ENCODE peak calls at places on chromosomes 3 and 15, in four cellular contexts. T, R, U and V are unnamed samples.

GRCh38 chr15:63473999-63474809 is 30.2 kb upstream of the USP3 start:
- DNase-seq in T (peak), R (no peak), U (peak), V (no peak)

GRCh38 chr15:41777421-41777973 is 3.2 kb downstream of the MAPKBP1 start:
- DNase-seq in T (no peak), R (no peak), U (no peak), V (no peak)

GRCh38 chr15:92392462-92392861 is 1.2 kb upstream of the ST8SIA2 start:
- DNase-seq in T (no peak), R (no peak), U (no peak), V (no peak)

GRCh38 chr3:40120816-40121215 is 188.7 kb upstream of the EIF1B start:
- DNase-seq in T (no peak), R (no peak), U (no peak), V (no peak)

GRCh38 chr15:67144609-67145306 is 79.4 kb downstream of the SMAD3 start:
- DNase-seq in T (no peak), R (no peak), U (no peak), V (no peak)

GRCh38 chr3:169666501-169667379 is 3.2 kb upstream of the MECOM start:
- DNase-seq in T (no peak), R (no peak), U (no peak), V (peak)

GRCh38 chr15:86915811-86916331 is 836.2 kb downstream of the AGBL1 start:
- DNase-seq in T (no peak), R (no peak), U (peak), V (peak)

GRCh38 chr3:112894258-112894657 is 47.6 kb upstream of the CD200R1L start:
- DNase-seq in T (no peak), R (no peak), U (no peak), V (peak)

GRCh38 chr3:126859415-126860246 is 123.3 kb upstream of the PLXNA1 start:
- DNase-seq in T (no peak), R (no peak), U (no peak), V (no peak)

GRCh38 chr3:171227828-171228227 is 201.3 kb upstream of the SLC2A2 start:
- DNase-seq in T (no peak), R (no peak), U (no peak), V (no peak)

GRCh38 chr3:61371123-61371522 is 119.9 kb upstream of the FHIT start:
- DNase-seq in T (no peak), R (no peak), U (peak), V (peak)

GRCh38 chr3:143529018-143529478 is 319.2 kb downstream of the SLC9A9 start:
- DNase-seq in T (peak), R (no peak), U (no peak), V (no peak)

GRCh38 chr3:195916291-195916690 is 7.9 kb upstream of the TNK2 start:
- DNase-seq in T (no peak), R (no peak), U (no peak), V (no peak)

GRCh38 chr3:156837130-156837529 is 11.0 kb downstream of the LEKR1 start:
- DNase-seq in T (no peak), R (no peak), U (no peak), V (no peak)

GRCh38 chr3:52086939-52087675 is 30.7 kb upstream of the DUSP7 start:
- DNase-seq in T (no peak), R (no peak), U (no peak), V (no peak)

GRCh38 chr15:70763120-70763949 is at the start of gene UACA:
- DNase-seq in T (peak), R (peak), U (peak), V (peak)

GRCh38 chr3:175729466-175729865 is 870.3 kb downstream of the NAALADL2 start:
- DNase-seq in T (no peak), R (no peak), U (no peak), V (no peak)

GRCh38 chr3:190695225-190695624 is 167.3 kb downstream of the GMNC start:
- DNase-seq in T (no peak), R (no peak), U (no peak), V (no peak)

GRCh38 chr15:59160880-59161593 is 45.6 kb upstream of the LDHAL6B start:
- DNase-seq in T (no peak), R (no peak), U (peak), V (no peak)

GRCh38 chr3:174873832-174874231 is 14.7 kb downstream of the NAALADL2 start:
- DNase-seq in T (no peak), R (no peak), U (no peak), V (no peak)

GRCh38 chr15:81176291-81176893 is 20.3 kb upstream of the IL16 start:
- DNase-seq in T (no peak), R (no peak), U (no peak), V (no peak)

GRCh38 chr3:129756871-129757270 is 136.6 kb downstream of the TMCC1 start:
- DNase-seq in T (no peak), R (no peak), U (no peak), V (no peak)

GRCh38 chr15:100537326-100537725 is 8.6 kb upstream of the CERS3 start:
- DNase-seq in T (no peak), R (no peak), U (no peak), V (no peak)

GRCh38 chr15:78004919-78005634 is 72.4 kb downstream of the TBC1D2B start:
- DNase-seq in T (peak), R (no peak), U (no peak), V (no peak)

GRCh38 chr3:119746423-119746822 is 35.5 kb upstream of the NR1I2 start:
- DNase-seq in T (no peak), R (no peak), U (no peak), V (no peak)

GRCh38 chr3:108008931-108009635 is 81.7 kb downstream of the CD47 start:
- DNase-seq in T (no peak), R (no peak), U (no peak), V (no peak)

GRCh38 chr15:91186892-91187644 is 87.0 kb downstream of the SV2B start:
- DNase-seq in T (no peak), R (no peak), U (peak), V (peak)

DNA sequence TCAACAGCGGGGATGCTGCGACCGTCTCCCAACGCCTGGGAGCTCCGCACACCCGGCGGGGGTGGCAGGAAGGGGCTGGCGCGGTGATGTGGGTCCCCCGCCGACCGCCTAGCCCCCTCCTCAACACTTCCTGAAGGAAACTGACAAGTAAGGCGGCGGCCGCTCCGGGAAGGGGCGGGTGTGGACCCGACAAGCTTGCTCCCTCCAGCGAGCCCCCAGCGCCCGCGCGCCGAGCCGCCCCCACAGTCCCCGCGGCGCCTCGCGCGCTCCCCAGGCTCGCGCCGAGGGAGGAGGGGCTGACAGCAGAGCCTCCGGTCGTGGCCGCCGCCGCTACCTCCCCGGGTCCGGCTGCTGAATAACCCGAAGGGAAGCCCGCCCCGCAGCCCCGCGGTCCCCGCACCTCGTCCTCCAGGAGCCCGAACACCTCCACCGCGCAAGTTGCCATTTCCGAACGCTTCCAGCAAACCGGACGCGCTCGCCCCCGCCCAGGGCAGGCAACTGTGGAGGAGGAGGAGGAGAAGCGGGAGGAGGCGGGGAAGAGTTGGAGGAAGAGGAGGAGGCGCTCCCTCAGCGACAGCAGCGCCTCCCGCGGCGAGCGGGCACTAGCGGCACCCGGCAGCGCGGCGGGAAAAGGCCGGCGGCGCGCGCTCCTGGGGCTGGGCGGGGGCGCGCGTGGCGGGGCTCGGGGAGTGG is at the start of gene NEDD4:
- DNase-seq in T (peak), R (peak), U (peak), V (peak)
- TF ChIP-seq POLR2A in T (peak), R (no peak), U (peak), V (peak)

DNA sequence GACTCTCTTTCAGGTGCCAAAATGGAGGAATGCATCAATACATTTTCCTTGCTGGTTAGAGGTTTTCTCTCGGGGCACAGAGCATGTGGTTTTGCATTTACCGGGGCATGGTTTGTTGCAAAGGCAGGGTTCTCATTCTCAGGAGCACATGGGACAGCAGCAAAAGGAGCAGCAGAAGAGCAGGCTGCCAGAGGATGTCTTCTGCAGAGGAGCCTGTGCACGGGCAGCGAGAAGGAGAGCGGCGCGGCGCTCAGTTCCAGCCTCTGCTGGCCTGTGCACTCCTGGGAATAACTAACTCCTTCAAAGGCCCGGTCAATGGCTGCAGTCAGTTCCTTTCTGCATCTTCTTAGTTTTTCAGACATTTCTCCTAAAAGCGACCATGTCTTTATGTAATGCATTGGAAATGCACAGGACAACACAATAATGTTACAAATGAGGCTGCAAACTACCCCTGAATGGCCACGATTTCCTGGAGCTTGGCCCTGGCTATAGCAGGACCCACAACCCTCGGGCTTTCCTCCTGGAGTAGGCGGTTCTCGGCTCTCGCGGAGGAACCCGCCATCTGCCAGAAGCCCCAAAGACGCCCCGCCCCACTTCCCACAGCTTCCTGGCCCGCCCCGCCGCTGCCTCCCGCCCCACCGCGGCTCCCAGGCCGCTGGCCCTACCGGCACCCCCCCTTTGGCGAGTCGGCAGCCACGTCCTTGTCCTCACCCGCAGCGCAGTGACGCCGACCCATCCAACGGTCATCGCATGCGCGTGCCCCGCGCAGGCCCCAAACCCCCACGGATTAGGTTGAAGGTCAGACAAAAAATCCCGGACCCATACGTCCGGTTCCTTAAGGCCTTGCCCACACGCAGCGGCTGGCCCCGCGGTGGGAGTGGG is at the start of gene C3orf62:
- DNase-seq in T (peak), R (peak), U (no peak), V (peak)
- TF ChIP-seq POLR2A in T (peak), R (no peak), U (no peak), V (peak)

GRCh38 chr3:9795212-9795611 is 2.3 kb downstream of the ARPC4 start:
- DNase-seq in T (no peak), R (no peak), U (no peak), V (no peak)

GRCh38 chr3:9792405-9793160 is at the start of the genes ARPC4 and TADA3:
- DNase-seq in T (peak), R (peak), U (peak), V (peak)

GRCh38 chr3:9794400-9794799 is 1.5 kb downstream of the ARPC4 start:
- DNase-seq in T (no peak), R (no peak), U (no peak), V (no peak)

GRCh38 chr3:9791790-9792404 is 376 bp downstream of the TADA3 start:
- DNase-seq in T (no peak), R (no peak), U (no peak), V (no peak)

GRCh38 chr3:9793161-9793781 is 389 bp downstream of the ARPC4 start:
- DNase-seq in T (peak), R (no peak), U (peak), V (peak)
- TF ChIP-seq POLR2A in T (peak), R (no peak), U (no peak), V (peak)

DNA sequence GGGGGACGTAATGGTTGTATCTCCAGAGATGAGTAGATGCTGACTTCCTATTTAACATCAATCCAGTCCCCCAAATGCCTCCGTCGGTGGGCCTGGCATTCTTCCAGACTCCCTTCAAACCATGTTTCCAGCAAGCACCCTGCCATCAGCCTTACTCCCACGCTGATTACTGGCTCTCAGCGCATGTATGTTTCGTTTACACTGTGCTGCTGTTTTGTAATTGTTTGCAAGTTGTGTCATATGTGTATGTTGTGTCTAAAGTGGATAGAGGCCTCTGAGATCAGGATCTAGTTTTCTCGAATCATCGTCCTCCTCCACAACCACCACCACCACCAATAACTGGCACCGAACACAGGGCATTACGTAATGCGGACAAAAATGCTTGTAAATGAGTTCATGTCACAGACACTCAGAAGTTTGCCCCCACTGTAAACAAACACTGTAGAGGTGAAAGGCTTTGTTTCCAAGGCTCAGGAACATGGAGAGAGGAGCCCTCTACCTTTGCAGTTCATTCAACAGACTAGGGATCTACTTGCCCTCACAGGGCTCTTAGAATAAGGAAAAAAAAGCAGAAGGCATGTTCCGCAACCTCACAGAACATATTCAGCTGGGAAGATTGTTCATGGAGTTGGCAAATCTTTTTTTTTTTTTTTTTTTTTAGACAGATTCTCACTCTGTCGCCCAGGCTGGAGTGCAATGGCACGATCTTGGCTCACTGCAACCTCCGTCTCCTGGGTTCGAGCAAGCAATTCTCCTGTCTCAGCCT is 46.1 kb upstream of the SEMA4B start:
- DNase-seq in T (peak), R (no peak), U (peak), V (no peak)
- TF ChIP-seq POLR2A in T (no peak), R (no peak), U (no peak), V (no peak)

GRCh38 chr15:44727462-44728231 is 8.7 kb upstream of the TRIM69 start:
- DNase-seq in T (no peak), R (no peak), U (no peak), V (no peak)
- TF ChIP-seq POLR2A in T (no peak), R (no peak), U (no peak), V (no peak)

GRCh38 chr3:185253645-185254410 is at the start of gene EHHADH:
- DNase-seq in T (peak), R (peak), U (peak), V (peak)
- TF ChIP-seq POLR2A in T (peak), R (no peak), U (peak), V (peak)

DNA sequence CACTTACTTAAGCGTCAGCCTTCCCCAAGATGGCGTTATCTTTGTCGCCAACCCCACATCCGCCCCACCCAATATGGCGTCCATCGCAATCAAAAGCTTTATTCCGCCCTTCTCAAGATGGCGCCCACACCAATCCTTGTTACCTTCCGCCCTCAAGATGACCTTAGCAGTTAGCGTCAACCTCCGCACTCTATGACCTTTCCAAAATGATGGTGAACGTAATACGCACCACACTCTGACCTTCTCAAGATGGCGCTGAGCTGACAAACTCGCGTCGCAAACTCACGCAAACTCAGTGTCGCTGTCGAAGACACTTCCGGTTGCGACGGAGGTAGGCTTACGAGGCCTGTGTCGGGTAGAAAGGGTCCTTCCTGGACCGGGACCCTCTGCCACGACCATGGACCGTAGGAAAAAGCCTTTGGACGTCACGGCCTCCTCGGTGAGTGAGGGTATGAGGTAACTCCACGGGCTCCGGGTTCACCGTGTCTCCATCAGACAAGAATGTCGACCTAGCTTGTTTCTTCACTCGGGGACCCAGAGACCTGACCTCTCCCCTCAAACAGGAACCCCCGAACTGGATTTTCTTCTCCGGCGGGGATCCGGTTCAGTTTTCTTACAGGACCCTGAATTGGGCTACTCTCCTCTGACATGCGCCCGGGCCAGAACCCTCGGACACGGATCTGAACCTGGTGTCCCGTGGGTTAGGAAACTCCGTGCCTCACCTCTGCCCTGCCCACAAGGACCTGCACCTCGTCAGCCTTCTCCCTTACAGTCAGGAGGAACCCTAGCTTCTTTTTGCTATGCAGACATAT is at the start of gene CCDC174:
- DNase-seq in T (peak), R (peak), U (peak), V (peak)
- TF ChIP-seq POLR2A in T (peak), R (peak), U (peak), V (peak)

GRCh38 chr3:38163117-38163870 is 2.0 kb upstream of the OXSR1 start:
- DNase-seq in T (no peak), R (no peak), U (peak), V (peak)

GRCh38 chr3:38168151-38168987 is 3.0 kb downstream of the OXSR1 start:
- DNase-seq in T (no peak), R (no peak), U (no peak), V (no peak)

GRCh38 chr3:38164136-38164965 is 986 bp upstream of the OXSR1 start:
- DNase-seq in T (peak), R (no peak), U (no peak), V (no peak)

GRCh38 chr3:38164966-38165721 is at the start of gene OXSR1:
- DNase-seq in T (peak), R (peak), U (peak), V (peak)

DNA sequence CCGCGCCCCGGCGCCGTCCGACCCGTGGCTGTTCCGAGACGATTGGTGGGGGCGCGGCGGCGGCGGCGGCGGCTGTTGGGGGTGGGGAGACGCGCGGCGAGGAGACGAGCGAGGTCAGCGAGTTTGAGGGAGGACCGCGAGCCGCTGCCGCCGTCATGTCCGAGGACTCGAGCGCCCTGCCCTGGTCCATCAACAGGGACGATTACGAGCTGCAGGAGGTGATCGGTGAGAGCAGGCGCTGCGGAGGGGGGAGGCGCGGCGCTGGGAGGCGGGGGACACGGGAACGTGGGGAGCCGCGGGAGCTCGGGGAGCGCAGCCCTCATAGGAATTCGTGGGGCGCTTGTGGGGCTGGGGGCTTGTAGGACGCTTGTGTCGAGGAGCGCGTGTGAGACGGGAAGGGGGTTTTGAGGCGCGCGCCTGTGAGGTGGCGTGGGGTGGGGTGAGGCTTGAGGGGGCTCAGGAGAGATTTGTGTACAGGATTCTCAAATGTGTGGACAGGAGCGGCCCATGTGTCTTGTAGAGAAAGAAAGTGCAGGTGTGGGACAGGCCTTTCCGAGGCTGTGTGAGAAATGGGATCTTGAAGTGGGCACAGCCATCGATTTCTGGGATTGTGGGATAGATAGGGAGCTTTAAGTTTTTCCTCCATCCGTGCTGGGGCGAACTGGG is 518 bp downstream of the OXSR1 start:
- DNase-seq in T (no peak), R (peak), U (peak), V (no peak)
- TF ChIP-seq POLR2A in T (no peak), R (no peak), U (no peak), V (no peak)

GRCh38 chr3:172752651-172753050 is 2.1 kb downstream of the ECT2 start:
- DNase-seq in T (no peak), R (no peak), U (no peak), V (no peak)

GRCh38 chr3:172750069-172750367 is 508 bp upstream of the ECT2 start:
- DNase-seq in T (no peak), R (no peak), U (no peak), V (no peak)

GRCh38 chr3:172749201-172749965 is 1.1 kb upstream of the ECT2 start:
- DNase-seq in T (no peak), R (no peak), U (peak), V (no peak)

GRCh38 chr3:172751188-172751571 is 654 bp downstream of the ECT2 start:
- DNase-seq in T (no peak), R (no peak), U (no peak), V (peak)

GRCh38 chr3:172750368-172751187 is at the start of gene ECT2:
- DNase-seq in T (peak), R (peak), U (peak), V (peak)
- TF ChIP-seq POLR2A in T (peak), R (no peak), U (peak), V (peak)